ENCODE peak calls at places on chromosomes 4 and X, in six cellular contexts. C, Z, M, L, R and J are unnamed samples.

GRCh38 chr4:140423106-140423505 is 4.3 kb downstream of the CLGN start:
- DNase-seq in C (no peak), Z (no peak), M (peak; percentile 25), L (no peak), R (no peak), J (no peak)

GRCh38 chrX:24150051-24150790 is 692 bp downstream of the ZFX start:
- DNase-seq in C (peak; percentile 66), Z (peak; percentile 39), M (peak; percentile 92), L (peak; percentile 89), R (peak; percentile 80), J (peak; percentile 91)

GRCh38 chr4:126489826-126490463 is 1142.8 kb upstream of the INTU start:
- DNase-seq in C (no peak), Z (no peak), M (no peak), L (no peak), R (no peak), J (no peak)

GRCh38 chr4:27087306-27088045 is 226.8 kb downstream of the STIM2 start:
- DNase-seq in C (peak; percentile 12), Z (no peak), M (no peak), L (no peak), R (no peak), J (peak; percentile 51)

GRCh38 chrX:9383655-9384054 is 81.2 kb upstream of the TBL1X start:
- DNase-seq in C (no peak), Z (no peak), M (no peak), L (no peak), R (no peak), J (no peak)

GRCh38 chrX:109841869-109842579 is 109.0 kb upstream of the ACSL4 start:
- DNase-seq in C (peak; percentile 53), Z (no peak), M (peak; percentile 64), L (peak; percentile 51), R (no peak), J (no peak)

GRCh38 chrX:51837926-51838325 is 55.5 kb upstream of the MAGED1 start:
- DNase-seq in C (no peak), Z (no peak), M (peak; percentile 52), L (peak; percentile 75), R (no peak), J (no peak)

GRCh38 chr4:3413675-3414420 is 27.9 kb upstream of the HGFAC start:
- DNase-seq in C (no peak), Z (no peak), M (no peak), L (no peak), R (no peak), J (peak; percentile 27)

GRCh38 chrX:65985922-65986588 is 53.8 kb downstream of the VSIG4 start:
- DNase-seq in C (peak; percentile 21), Z (no peak), M (peak; percentile 47), L (peak; percentile 57), R (peak; percentile 26), J (peak; percentile 40)

GRCh38 chr4:145736241-145736831 is 56.4 kb downstream of the C4orf51 start:
- DNase-seq in C (peak; percentile 76), Z (no peak), M (no peak), L (peak; percentile 2), R (no peak), J (no peak)

GRCh38 chrX:136643243-136643642 is 4.7 kb upstream of the CD40LG start:
- DNase-seq in C (no peak), Z (no peak), M (no peak), L (no peak), R (no peak), J (no peak)

GRCh38 chr4:41865981-41866798 is 69.0 kb upstream of the TMEM33 start:
- DNase-seq in C (no peak), Z (no peak), M (no peak), L (no peak), R (no peak), J (peak; percentile 37)

GRCh38 chr4:6199344-6199921 is 916 bp downstream of the JAKMIP1 start:
- DNase-seq in C (no peak), Z (no peak), M (no peak), L (no peak), R (no peak), J (no peak)

GRCh38 chr4:6197433-6198174 is 2.7 kb downstream of the JAKMIP1 start:
- DNase-seq in C (no peak), Z (no peak), M (no peak), L (no peak), R (no peak), J (no peak)

GRCh38 chr4:6196871-6197270 is 3.5 kb downstream of the JAKMIP1 start:
- DNase-seq in C (no peak), Z (no peak), M (no peak), L (no peak), R (no peak), J (no peak)

GRCh38 chr4:6198768-6199343 is 1.5 kb downstream of the JAKMIP1 start:
- DNase-seq in C (no peak), Z (peak; percentile 82), M (no peak), L (peak; percentile 2), R (peak; percentile 37), J (peak; percentile 92)

DNA sequence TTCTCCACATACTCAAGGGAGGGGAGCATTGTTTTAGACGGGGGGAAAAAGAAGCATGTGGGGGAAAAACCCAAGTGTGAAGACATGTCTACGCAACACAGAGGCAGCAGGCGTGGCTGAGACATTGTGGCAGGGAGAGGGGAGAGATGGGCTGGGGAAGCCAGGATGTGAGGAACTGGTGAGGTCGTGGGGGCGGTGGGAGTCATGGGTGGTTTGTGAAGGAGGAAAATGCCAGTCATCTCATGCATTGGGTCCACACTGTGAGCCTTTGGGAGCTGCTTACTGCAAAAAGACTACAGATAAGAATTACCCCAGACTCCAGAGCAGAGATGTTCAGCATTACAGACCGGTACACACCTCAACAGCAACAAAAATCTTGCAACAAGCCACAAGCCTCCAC is 2.1 kb downstream of the JAKMIP1 start:
- DNase-seq in C (no peak), Z (no peak), M (no peak), L (no peak), R (no peak), J (no peak)
- H2AK5ac ChIP-seq in C (no peak overlapping the region), Z (no peak overlapping the region), M (no peak overlapping the region), L (no peak overlapping the region), R (no peak overlapping the region), J (no peak overlapping the region)

GRCh38 chr4:40182041-40182440 is 14.8 kb upstream of the RHOH start:
- DNase-seq in C (no peak), Z (no peak), M (no peak), L (no peak), R (no peak), J (no peak)
- H2AFZ ChIP-seq in C (no peak overlapping the region), Z (peak overlapping the region; percentile 19), M (no peak overlapping the region), L (no peak overlapping the region), R (no peak overlapping the region), J (no peak overlapping the region)

DNA sequence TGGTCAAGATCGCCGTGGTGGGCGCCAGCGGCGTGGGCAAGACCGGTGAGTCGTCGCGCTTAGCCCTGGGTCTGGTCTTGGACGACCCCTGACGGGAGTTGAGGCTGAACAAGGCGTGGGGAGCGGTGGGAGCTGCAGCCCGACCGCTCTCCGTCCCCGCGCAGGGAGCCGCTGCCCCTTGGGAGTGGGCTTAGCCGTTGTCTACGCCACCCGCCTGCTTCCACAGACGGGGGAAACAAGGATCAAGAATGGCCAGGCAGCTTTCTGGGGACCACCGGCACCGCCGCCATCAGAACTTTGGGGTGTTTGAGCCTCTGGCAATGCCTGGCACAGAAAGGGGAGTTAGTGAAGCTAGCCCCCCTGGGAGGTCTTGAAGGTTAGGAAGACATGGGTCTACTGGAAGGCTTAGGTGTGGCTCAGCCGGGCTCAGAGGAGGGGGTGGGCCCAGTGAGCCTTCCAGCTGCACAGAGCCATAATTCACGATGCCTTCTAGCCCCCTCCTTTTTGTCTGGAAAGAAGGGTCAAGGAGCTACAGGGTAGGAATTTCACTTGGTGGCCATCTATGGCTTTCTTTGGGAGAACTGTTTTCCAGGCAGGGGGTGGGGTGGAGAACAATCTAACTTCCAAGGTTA is 604 bp downstream of the RASL11B start:
- DNase-seq in C (no peak), Z (no peak), M (no peak), L (no peak), R (no peak), J (no peak)
- H2AK5ac ChIP-seq in C (peak overlapping the region; percentile 10), Z (peak overlapping the region; percentile 31), M (no peak overlapping the region), L (no peak overlapping the region), R (peak overlapping the region; percentile 81), J (no peak overlapping the region)

GRCh38 chrX:114166601-114167000 is 417.3 kb upstream of the HTR2C start:
- DNase-seq in C (no peak), Z (no peak), M (no peak), L (no peak), R (no peak), J (no peak)

GRCh38 chrX:114162068-114162735 is 421.7 kb upstream of the HTR2C start:
- DNase-seq in C (no peak), Z (peak; percentile 21), M (no peak), L (no peak), R (no peak), J (peak; percentile 88)

DNA sequence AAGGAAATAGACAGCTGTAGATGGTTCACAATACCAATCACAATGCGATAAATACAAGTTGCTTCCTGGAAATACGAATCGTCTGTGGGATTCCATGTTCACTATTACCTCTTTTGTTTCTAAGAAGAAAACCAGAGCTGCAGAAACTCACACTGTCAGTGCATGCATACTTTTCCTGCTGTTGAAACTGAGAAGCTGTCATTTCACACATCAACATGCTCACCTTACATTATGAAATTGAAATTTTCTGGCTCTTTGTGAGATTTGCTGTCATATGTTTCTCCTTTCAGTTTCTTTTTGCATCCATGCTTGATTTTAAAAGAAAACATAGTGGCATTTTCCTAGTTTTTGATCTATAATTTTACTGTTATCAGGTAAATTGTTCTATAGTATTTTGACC is 418.3 kb upstream of the HTR2C start:
- DNase-seq in C (no peak), Z (no peak), M (no peak), L (no peak), R (no peak), J (no peak)
- H2AFZ ChIP-seq in C (no peak overlapping the region), Z (no peak overlapping the region), M (no peak overlapping the region), L (no peak overlapping the region), R (no peak overlapping the region), J (no peak overlapping the region)

DNA sequence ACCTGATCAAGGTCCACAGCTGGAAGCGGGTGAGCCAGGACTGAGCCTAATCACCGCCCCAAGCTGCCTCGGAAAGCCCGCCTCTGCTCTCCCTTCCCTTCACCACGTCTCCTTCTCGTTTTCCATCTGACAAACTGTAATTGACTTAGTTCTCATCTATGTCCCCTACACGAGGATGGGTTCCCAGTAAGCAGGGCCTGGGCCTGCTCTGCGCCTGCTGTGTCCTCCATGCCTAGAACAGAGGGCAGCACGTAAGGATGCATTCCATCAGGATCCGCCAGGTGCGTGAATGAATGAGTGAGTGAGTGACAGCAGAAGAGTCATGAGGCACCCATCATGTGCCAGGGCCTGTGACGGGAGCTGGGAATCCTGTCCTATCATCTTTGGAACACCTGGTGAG is 86.7 kb downstream of the JAKMIP1 start:
- DNase-seq in C (no peak), Z (no peak), M (no peak), L (no peak), R (no peak), J (no peak)
- H2AK5ac ChIP-seq in C (no peak overlapping the region), Z (no peak overlapping the region), M (no peak overlapping the region), L (no peak overlapping the region), R (no peak overlapping the region), J (no peak overlapping the region)

GRCh38 chr4:155766544-155766943 is 7.7 kb downstream of the GUCY1B1 start:
- DNase-seq in C (no peak), Z (no peak), M (no peak), L (no peak), R (no peak), J (no peak)
- H2AFZ ChIP-seq in C (no peak overlapping the region), Z (no peak overlapping the region), M (no peak overlapping the region), L (no peak overlapping the region), R (no peak overlapping the region), J (no peak overlapping the region)

DNA sequence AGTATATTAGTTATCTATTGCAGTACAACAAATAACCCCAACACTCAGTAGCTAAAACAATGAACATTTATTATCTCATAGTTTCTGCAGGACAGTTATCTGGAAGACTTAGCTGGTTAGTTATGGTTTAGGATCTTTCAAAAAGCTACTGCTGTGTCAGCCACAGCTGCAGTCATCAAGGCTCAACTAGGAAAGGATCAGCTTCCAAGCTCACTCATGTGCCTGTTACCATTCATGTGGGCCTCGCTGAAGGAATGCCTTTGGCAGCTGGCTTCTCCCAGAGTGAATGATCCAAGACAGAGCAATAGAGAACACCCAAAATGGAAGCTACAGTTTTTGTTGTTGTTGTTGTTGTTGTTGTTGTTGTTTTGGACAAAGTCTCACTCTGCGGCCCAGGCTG is 13.5 kb upstream of the PRSS48 start:
- DNase-seq in C (no peak), Z (no peak), M (no peak), L (no peak), R (no peak), J (no peak)
- H2AK5ac ChIP-seq in C (no peak overlapping the region), Z (no peak overlapping the region), M (no peak overlapping the region), L (no peak overlapping the region), R (no peak overlapping the region), J (no peak overlapping the region)